ENCODE peak calls at places on chromosomes 4 and X, in four cellular contexts. M, F, R and P are unnamed samples.

GRCh38 chrX:1341531-1342179 is 5.1 kb downstream of the IL3RA start:
- DNase-seq in F (no peak), R (no peak), M (no peak), P (no peak)

GRCh38 chr4:72613959-72614358 is 44.9 kb upstream of the ADAMTS3 start:
- DNase-seq in F (no peak), R (no peak), M (no peak), P (no peak)

GRCh38 chr4:82380344-82380743 is 6.6 kb upstream of the HNRNPD start:
- DNase-seq in R (no peak), M (peak; percentile 53), F (no peak), P (no peak)

GRCh38 chrX:24838624-24839023 is 144.9 kb downstream of the POLA1 start:
- DNase-seq in R (peak; percentile 52), M (no peak), F (peak; percentile 50), P (no peak)

GRCh38 chr4:3256230-3257124 is 7.5 kb downstream of the MSANTD1 start:
- DNase-seq in R (no peak), M (no peak), F (no peak), P (no peak)

GRCh38 chrX:71178908-71179307 is 34.3 kb downstream of the NLGN3 start:
- DNase-seq in F (peak; percentile 69), M (peak; percentile 39), R (peak; percentile 73), P (peak; percentile 5)

GRCh38 chr4:100494166-100494565 is 23.7 kb downstream of the EMCN start:
- DNase-seq in M (no peak), F (peak; percentile 35), R (no peak), P (no peak)

GRCh38 chr4:53507671-53508286 is 83.5 kb downstream of the LNX1 start:
- DNase-seq in F (peak; percentile 48), R (no peak), M (no peak), P (no peak)

GRCh38 chrX:20128678-20129077 is 12.0 kb upstream of the MAP7D2 start:
- DNase-seq in R (no peak), F (no peak), M (no peak), P (no peak)

GRCh38 chr4:184446132-184446531 is 28.2 kb downstream of the IRF2 start:
- DNase-seq in F (no peak), R (no peak), M (no peak), P (no peak)

GRCh38 chr4:155442267-155443105 is 65.7 kb upstream of the MAP9 start:
- DNase-seq in F (peak; percentile 76), R (peak; percentile 83), M (peak; percentile 49), P (peak; percentile 50)

GRCh38 chr4:16067515-16067914 is 16.3 kb downstream of the PROM1 start:
- DNase-seq in F (no peak), R (no peak), M (peak; percentile 73), P (peak; percentile 67)

GRCh38 chrX:40098264-40099045 is 697 bp upstream of the BCOR start:
- DNase-seq in F (no peak), M (no peak), R (peak; percentile 83), P (peak; percentile 15)

GRCh38 chrX:106862972-106863688 is 40.0 kb downstream of the RIPPLY1 start:
- DNase-seq in M (peak; percentile 1), F (peak; percentile 2), R (peak; percentile 4), P (no peak)

GRCh38 chrX:147565239-147565638 is 346.5 kb upstream of the FMR1 start:
- DNase-seq in M (no peak), R (no peak), F (no peak), P (no peak)

GRCh38 chrX:116605576-116605975 is 142.8 kb upstream of the CT83 start:
- DNase-seq in F (no peak), R (no peak), M (no peak), P (no peak)

GRCh38 chrX:151896734-151897474 is 15.8 kb upstream of the MAGEA4 start:
- DNase-seq in R (no peak), F (peak; percentile 20), M (no peak), P (no peak)

GRCh38 chrX:31397119-31397518 is 325.3 kb upstream of the FTHL17 start:
- DNase-seq in F (peak; percentile 83), R (no peak), M (no peak), P (no peak)

GRCh38 chrX:107716816-107717700 is 58.5 kb downstream of the TSC22D3 start:
- DNase-seq in F (peak; percentile 63), M (peak; percentile 46), R (peak; percentile 89), P (peak; percentile 6)

GRCh38 chr4:99180367-99181169 is 36.5 kb upstream of the ADH4 start:
- DNase-seq in M (no peak), F (peak; percentile 83), R (peak; percentile 26), P (no peak)

GRCh38 chr4:26490111-26490979 is at the start of gene CCKAR:
- DNase-seq in M (no peak), F (no peak), R (no peak), P (no peak)

GRCh38 chr4:31422006-31422405 is 701.8 kb downstream of the PCDH7 start:
- DNase-seq in R (no peak), M (no peak), F (no peak), P (no peak)

GRCh38 chr4:123488916-123489315 is 92.3 kb downstream of the SPRY1 start:
- DNase-seq in R (peak; percentile 64), F (peak; percentile 86), M (peak; percentile 32), P (no peak)

GRCh38 chr4:131054489-131055019 is 1958.6 kb downstream of the C4orf33 start:
- DNase-seq in R (no peak), F (no peak), M (peak; percentile 18), P (no peak)

GRCh38 chr4:76659103-76659490 is 224.1 kb downstream of the SHROOM3 start:
- DNase-seq in F (peak; percentile 55), R (no peak), M (no peak), P (no peak)

GRCh38 chrX:15437724-15438123 is 53.5 kb upstream of the VEGFD start:
- DNase-seq in F (no peak), M (no peak), R (no peak), P (no peak)

GRCh38 chrX:107562482-107562881 is 65.8 kb upstream of the PRPS1 start:
- DNase-seq in F (peak; percentile 88), M (no peak), R (no peak), P (no peak)

GRCh38 chr4:2935762-2936743 is 27.2 kb downstream of the NOP14 start:
- DNase-seq in M (peak; percentile 69), F (no peak), R (peak; percentile 47), P (no peak)

GRCh38 chrX:152832520-152832919 is 1.7 kb downstream of the NSDHL start:
- DNase-seq in R (no peak), F (no peak), M (no peak), P (no peak)

GRCh38 chr4:94763500-94763899 is 5.7 kb downstream of the BMPR1B start:
- DNase-seq in R (no peak), F (no peak), M (no peak), P (no peak)

GRCh38 chrX:17634542-17635207 is 102.6 kb upstream of the SCML1 start:
- DNase-seq in R (no peak), M (no peak), F (no peak), P (no peak)

GRCh38 chr4:41526628-41527027 is 11.3 kb upstream of the LIMCH1 start:
- DNase-seq in M (no peak), F (peak; percentile 2), R (no peak), P (no peak)

GRCh38 chr4:156193116-156193515 is 239.4 kb upstream of the CTSO start:
- DNase-seq in F (peak; percentile 17), M (no peak), R (no peak), P (no peak)

GRCh38 chr4:14679906-14680305 is 322.4 kb upstream of the CPEB2 start:
- DNase-seq in R (no peak), M (no peak), F (no peak), P (no peak)

GRCh38 chrX:637660-638481 is 7.3 kb downstream of the SHOX start:
- DNase-seq in F (no peak), M (no peak), R (no peak), P (no peak)

GRCh38 chr4:148926861-148927260 is 484.6 kb upstream of the NR3C2 start:
- DNase-seq in R (peak; percentile 12), M (no peak), F (peak; percentile 73), P (no peak)

GRCh38 chr4:99395595-99396364 is 39.4 kb downstream of the ADH7 start:
- DNase-seq in R (no peak), F (peak; percentile 67), M (no peak), P (no peak)

GRCh38 chr4:77040265-77040664 is 35.5 kb downstream of the CCNI start:
- DNase-seq in R (no peak), F (peak; percentile 85), M (no peak), P (no peak)

GRCh38 chrX:136170109-136170800 is 22.9 kb downstream of the FHL1 start:
- DNase-seq in R (peak; percentile 16), M (no peak), F (peak; percentile 50), P (no peak)

GRCh38 chrX:108439434-108439883 is at the start of gene COL4A5:
- DNase-seq in M (peak; percentile 80), F (peak; percentile 80), R (peak; percentile 72), P (no peak)

GRCh38 chr4:187209921-187210613 is 486.4 kb upstream of the FAT1 start:
- DNase-seq in F (peak; percentile 88), M (no peak), R (peak; percentile 51), P (no peak)
- H3K27ac ChIP-seq in F (peak overlapping the region; percentile 57), M (no peak overlapping the region), R (peak overlapping the region; percentile 76), P (no peak overlapping the region)

GRCh38 chr4:57231781-57232180 is 121.6 kb upstream of the IGFBP7 start:
- DNase-seq in R (no peak), M (no peak), F (no peak), P (no peak)
- H3K27ac ChIP-seq in R (no peak overlapping the region), M (no peak overlapping the region), F (no peak overlapping the region), P (no peak overlapping the region)

DNA sequence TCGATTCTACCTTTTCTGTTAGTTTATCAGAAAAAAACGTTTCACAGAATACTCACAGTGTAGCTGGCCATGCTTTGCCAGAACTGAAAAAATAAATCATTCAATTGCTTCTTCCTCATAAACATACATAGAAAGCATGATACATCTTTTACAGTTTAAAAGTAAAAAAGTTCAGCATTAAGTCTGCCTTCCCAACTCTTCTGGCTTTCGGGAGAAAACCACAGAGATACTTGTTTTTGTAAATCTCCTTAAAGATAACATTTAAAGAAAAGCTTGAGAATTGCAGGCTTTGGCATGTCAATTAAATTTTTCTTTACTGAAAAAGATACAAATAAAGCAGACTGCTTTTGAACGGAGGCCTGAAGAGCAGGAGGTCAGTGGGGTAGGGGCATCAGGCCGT is 66.8 kb downstream of the SEC24D start:
- DNase-seq in M (no peak), F (no peak), R (no peak), P (no peak)
- H3K27ac ChIP-seq in M (no peak overlapping the region), F (peak overlapping the region; percentile 84), R (peak overlapping the region; percentile 66), P (no peak overlapping the region)

GRCh38 chr4:152104846-152105462 is 344.1 kb upstream of the GATB start:
- DNase-seq in F (no peak), M (no peak), R (no peak), P (peak; percentile 16)

GRCh38 chr4:152106113-152106763 is 345.4 kb upstream of the GATB start:
- DNase-seq in M (peak; percentile 83), F (peak; percentile 97), R (peak; percentile 90), P (no peak)

GRCh38 chr4:152104286-152104685 is 343.5 kb upstream of the GATB start:
- DNase-seq in R (no peak), F (no peak), M (no peak), P (no peak)

GRCh38 chr4:152107736-152108500 is 347.1 kb upstream of the GATB start:
- DNase-seq in M (no peak), F (no peak), R (no peak), P (no peak)

GRCh38 chr4:152106781-152107321 is 346.0 kb upstream of the GATB start:
- DNase-seq in F (no peak), R (no peak), M (no peak), P (no peak)
- H3K27ac ChIP-seq in F (no peak overlapping the region), R (peak overlapping the region; percentile 56), M (peak overlapping the region; percentile 42), P (no peak overlapping the region)

GRCh38 chrX:113966791-113967190 is 617.1 kb upstream of the HTR2C start:
- DNase-seq in F (no peak), R (no peak), M (no peak), P (no peak)

GRCh38 chrX:113959912-113960626 is 623.8 kb upstream of the HTR2C start:
- DNase-seq in R (no peak), F (no peak), M (no peak), P (no peak)

GRCh38 chrX:113962338-113962737 is 621.5 kb upstream of the HTR2C start:
- DNase-seq in M (no peak), R (no peak), F (no peak), P (no peak)
- H3K27ac ChIP-seq in M (no peak overlapping the region), R (no peak overlapping the region), F (no peak overlapping the region), P (no peak overlapping the region)